ENCODE peak calls at places on chromosomes 16 and 17, in five cellular contexts. One of them, this sample, is unnamed. For H3K4me1, the result is how much of the 10 kb centered on the place peaks cover.

GRCh38 chr17:4204190-4204589 is 59.6 kb downstream of the ANKFY1 start:
- DNase-seq in hepatocyte: no peak
- DNase-seq in fibroblast of lung: no peak
- DNase-seq in A549: no peak
- DNase-seq in PC-3: no peak
- DNase-seq in this sample: no peak

GRCh38 chr16:58461056-58461455 is 38.9 kb upstream of the NDRG4 start:
- DNase-seq in hepatocyte: no peak
- DNase-seq in fibroblast of lung: no peak
- DNase-seq in A549: no peak
- DNase-seq in PC-3: peak
- DNase-seq in this sample: no peak

GRCh38 chr17:48132375-48132774 is 24.8 kb downstream of the SNX11 start:
- DNase-seq in hepatocyte: no peak
- DNase-seq in fibroblast of lung: no peak
- DNase-seq in A549: no peak
- DNase-seq in PC-3: no peak
- DNase-seq in this sample: no peak

GRCh38 chr17:79160980-79161621 is 86.5 kb downstream of the ENGASE start:
- DNase-seq in hepatocyte: no peak
- DNase-seq in fibroblast of lung: no peak
- DNase-seq in A549: no peak
- DNase-seq in PC-3: peak
- DNase-seq in this sample: peak

GRCh38 chr17:50899005-50899460 is 32.9 kb upstream of the TOB1 start:
- DNase-seq in hepatocyte: no peak
- DNase-seq in fibroblast of lung: no peak
- DNase-seq in A549: no peak
- DNase-seq in PC-3: no peak
- DNase-seq in this sample: no peak

GRCh38 chr17:50198026-50198669 is 3.3 kb downstream of the COL1A1 start:
- DNase-seq in hepatocyte: peak
- DNase-seq in fibroblast of lung: peak
- DNase-seq in A549: peak
- DNase-seq in PC-3: peak
- DNase-seq in this sample: peak

GRCh38 chr17:79005063-79005861 is 4.3 kb downstream of the CANT1 start:
- DNase-seq in hepatocyte: peak
- DNase-seq in fibroblast of lung: no peak
- DNase-seq in A549: no peak
- DNase-seq in PC-3: peak
- DNase-seq in this sample: no peak

GRCh38 chr16:11056090-11056988 is 112.0 kb downstream of the CLEC16A start:
- DNase-seq in hepatocyte: no peak
- DNase-seq in fibroblast of lung: peak
- DNase-seq in A549: no peak
- DNase-seq in PC-3: no peak
- DNase-seq in this sample: no peak

GRCh38 chr17:3944485-3945388 is 19.5 kb downstream of the ATP2A3 start:
- DNase-seq in hepatocyte: peak
- DNase-seq in fibroblast of lung: peak
- DNase-seq in A549: peak
- DNase-seq in PC-3: no peak
- DNase-seq in this sample: peak

GRCh38 chr16:1078579-1079021 is 6.1 kb downstream of the SSTR5 start:
- DNase-seq in hepatocyte: peak
- DNase-seq in fibroblast of lung: peak
- DNase-seq in A549: peak
- DNase-seq in PC-3: peak
- DNase-seq in this sample: no peak

GRCh38 chr17:4950075-4950756 is 703 bp upstream of the ENO3 start:
- DNase-seq in hepatocyte: peak
- DNase-seq in fibroblast of lung: no peak
- DNase-seq in A549: peak
- DNase-seq in PC-3: peak
- DNase-seq in this sample: no peak

GRCh38 chr17:14918540-14918939 is 346.6 kb downstream of the PMP22 start:
- DNase-seq in hepatocyte: no peak
- DNase-seq in fibroblast of lung: peak
- DNase-seq in A549: peak
- DNase-seq in PC-3: no peak
- DNase-seq in this sample: no peak

GRCh38 chr17:27247071-27247957 is 46.6 kb upstream of the WSB1 start:
- DNase-seq in hepatocyte: peak
- DNase-seq in fibroblast of lung: peak
- DNase-seq in A549: peak
- DNase-seq in PC-3: peak
- DNase-seq in this sample: no peak

GRCh38 chr17:56325561-56325960 is 172.3 kb downstream of the ANKFN1 start:
- DNase-seq in hepatocyte: no peak
- DNase-seq in fibroblast of lung: no peak
- DNase-seq in A549: no peak
- DNase-seq in PC-3: no peak
- DNase-seq in this sample: no peak

GRCh38 chr17:82441686-82442487 is 8.7 kb downstream of the CYBC1 start:
- DNase-seq in hepatocyte: no peak
- DNase-seq in fibroblast of lung: no peak
- DNase-seq in A549: no peak
- DNase-seq in PC-3: no peak
- DNase-seq in this sample: no peak

GRCh38 chr16:24540575-24541240 is 1.3 kb downstream of the RBBP6 start:
- DNase-seq in hepatocyte: peak
- DNase-seq in fibroblast of lung: no peak
- DNase-seq in A549: peak
- DNase-seq in PC-3: peak
- DNase-seq in this sample: no peak

GRCh38 chr17:31415640-31416502 is 24.4 kb downstream of the RAB11FIP4 start:
- DNase-seq in hepatocyte: no peak
- DNase-seq in fibroblast of lung: no peak
- DNase-seq in A549: no peak
- DNase-seq in PC-3: no peak
- DNase-seq in this sample: no peak

GRCh38 chr17:27547301-27547683 is 83.7 kb upstream of the LGALS9 start:
- DNase-seq in hepatocyte: no peak
- DNase-seq in fibroblast of lung: no peak
- DNase-seq in A549: no peak
- DNase-seq in PC-3: no peak
- DNase-seq in this sample: no peak

GRCh38 chr17:70564006-70564620 is 394.8 kb downstream of the KCNJ2 start:
- DNase-seq in hepatocyte: no peak
- DNase-seq in fibroblast of lung: peak
- DNase-seq in A549: no peak
- DNase-seq in PC-3: no peak
- DNase-seq in this sample: no peak

GRCh38 chr17:19979917-19980770 is 2.5 kb upstream of the AKAP10 start:
- DNase-seq in hepatocyte: peak
- DNase-seq in fibroblast of lung: no peak
- DNase-seq in A549: no peak
- DNase-seq in PC-3: no peak
- DNase-seq in this sample: no peak

GRCh38 chr17:41592601-41593305 is 6.1 kb upstream of the KRT14 start:
- DNase-seq in hepatocyte: no peak
- DNase-seq in fibroblast of lung: no peak
- DNase-seq in A549: no peak
- DNase-seq in PC-3: no peak
- DNase-seq in this sample: no peak

DNA sequence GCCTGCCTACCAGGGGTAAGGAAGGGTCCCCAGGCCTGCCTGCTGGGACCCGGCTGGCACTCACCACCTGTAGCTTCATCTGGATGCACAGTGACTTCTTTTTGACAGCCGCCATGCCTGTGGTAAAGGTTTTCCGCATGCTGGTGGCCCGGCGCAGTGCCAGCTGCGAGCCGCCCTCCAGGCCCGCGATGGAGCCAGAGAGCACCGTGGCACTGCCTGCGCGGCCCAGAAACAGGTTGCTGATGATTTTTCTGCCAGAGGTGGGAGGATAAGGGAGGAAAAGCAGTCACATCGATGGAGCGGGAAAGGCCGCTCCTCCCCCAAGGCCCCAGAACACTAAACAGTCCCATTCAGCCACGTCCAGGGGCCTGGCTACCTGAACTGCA is 67.4 kb downstream of the PIPOX start:
- DNase-seq in hepatocyte: no peak
- DNase-seq in fibroblast of lung: no peak
- DNase-seq in A549: no peak
- DNase-seq in PC-3: no peak
- DNase-seq in this sample: no peak
- H3K4me1 ChIP-seq in hepatocyte: under half
- H3K4me1 ChIP-seq in fibroblast of lung: under half
- H3K4me1 ChIP-seq in A549: under half
- H3K4me1 ChIP-seq in PC-3: under half
- H3K4me1 ChIP-seq in this sample: under half

GRCh38 chr17:2212328-2212981 is 91.1 kb downstream of the SMG6 start:
- DNase-seq in hepatocyte: no peak
- DNase-seq in fibroblast of lung: peak
- DNase-seq in A549: no peak
- DNase-seq in PC-3: peak
- DNase-seq in this sample: no peak

GRCh38 chr17:2215616-2216364 is 87.8 kb downstream of the SMG6 start:
- DNase-seq in hepatocyte: peak
- DNase-seq in fibroblast of lung: peak
- DNase-seq in A549: no peak
- DNase-seq in PC-3: no peak
- DNase-seq in this sample: peak

GRCh38 chr17:2214887-2215615 is 88.5 kb downstream of the SMG6 start:
- DNase-seq in hepatocyte: no peak
- DNase-seq in fibroblast of lung: peak
- DNase-seq in A549: no peak
- DNase-seq in PC-3: no peak
- DNase-seq in this sample: peak

GRCh38 chr17:2213291-2213960 is 90.2 kb downstream of the SMG6 start:
- DNase-seq in hepatocyte: no peak
- DNase-seq in fibroblast of lung: peak
- DNase-seq in A549: no peak
- DNase-seq in PC-3: no peak
- DNase-seq in this sample: no peak

DNA sequence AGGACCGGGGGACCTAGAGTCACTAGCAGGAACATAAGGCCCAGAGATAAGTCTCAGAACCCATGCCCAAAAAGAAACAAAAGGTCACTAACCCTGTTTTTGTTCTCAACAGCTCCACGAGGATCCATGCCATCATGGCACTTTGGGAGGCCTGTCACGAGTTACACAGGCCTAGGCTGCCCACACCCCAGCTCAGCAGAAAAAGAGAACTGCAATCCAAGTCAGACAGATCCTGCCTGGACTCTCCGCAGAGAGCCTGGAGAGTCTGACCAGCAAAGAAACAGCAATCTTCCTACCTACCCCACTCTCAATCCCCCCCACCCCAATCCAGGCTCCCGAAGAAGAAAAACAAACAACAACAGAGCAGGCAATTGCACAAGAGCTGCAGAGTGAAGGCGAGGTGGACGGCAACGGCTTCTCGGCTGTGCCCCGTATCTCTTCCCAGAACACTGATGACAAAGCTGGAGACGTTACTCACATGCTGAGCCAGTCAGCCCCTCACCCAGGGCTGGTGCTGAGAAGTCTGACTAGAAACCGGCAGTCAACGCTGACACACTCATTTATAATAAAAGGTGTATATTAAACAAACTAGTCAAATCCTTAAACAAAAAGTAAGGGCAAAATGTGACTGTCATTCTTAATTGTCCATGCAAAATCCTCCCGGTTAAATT is 89.4 kb downstream of the SMG6 start:
- DNase-seq in hepatocyte: peak
- DNase-seq in fibroblast of lung: peak
- DNase-seq in A549: no peak
- DNase-seq in PC-3: no peak
- DNase-seq in this sample: no peak
- H3K27ac ChIP-seq in hepatocyte: peak
- H3K27ac ChIP-seq in fibroblast of lung: peak
- H3K27ac ChIP-seq in A549: no peak
- H3K27ac ChIP-seq in PC-3: no peak
- H3K27ac ChIP-seq in this sample: peak

DNA sequence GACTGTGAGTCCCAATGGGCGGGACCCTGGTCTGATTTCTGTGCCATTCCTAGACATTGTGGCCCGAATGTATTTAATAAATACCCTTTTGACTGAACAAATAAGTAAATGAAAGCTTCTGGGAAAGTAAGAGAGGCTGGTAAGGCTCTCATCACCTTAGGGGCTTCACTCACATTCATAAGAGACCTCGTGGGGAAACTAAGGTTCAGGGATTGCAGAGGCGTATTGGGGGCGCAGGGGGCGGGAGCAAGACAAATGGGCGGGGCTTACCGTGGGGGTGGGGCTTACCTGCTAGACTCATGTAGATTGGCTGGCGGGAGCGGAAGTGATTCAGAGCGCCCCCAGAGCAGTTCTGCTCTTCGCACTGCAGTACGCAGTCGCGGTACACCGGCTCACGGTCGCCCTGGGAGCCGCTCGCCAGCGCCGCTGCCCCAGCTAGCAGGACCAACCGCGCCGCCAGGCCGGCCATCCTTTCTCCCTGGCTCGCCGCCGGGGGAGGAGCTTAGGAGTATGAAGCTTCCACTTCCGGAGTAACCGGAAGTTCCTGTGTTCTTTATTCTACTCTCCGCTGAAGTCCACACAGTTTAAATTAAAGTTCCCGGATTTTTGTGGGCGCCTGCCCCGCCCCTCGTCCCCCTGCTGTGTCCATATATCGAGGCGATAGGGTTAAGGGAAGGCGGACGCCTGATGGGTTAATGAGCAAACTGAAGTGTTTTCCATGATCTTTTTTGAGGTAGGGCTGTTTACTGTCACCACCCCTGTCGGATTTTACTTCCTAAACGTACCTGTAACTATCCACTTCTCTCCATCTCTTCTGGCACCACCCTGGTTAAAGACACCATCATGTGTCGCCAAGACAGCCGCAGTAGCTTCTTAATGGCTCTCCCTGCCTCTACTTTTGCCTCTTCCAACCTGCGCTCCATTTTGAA is at the start of gene PGAP3:
- DNase-seq in hepatocyte: peak
- DNase-seq in fibroblast of lung: peak
- DNase-seq in A549: peak
- DNase-seq in PC-3: peak
- DNase-seq in this sample: peak
- TF ChIP-seq CTCF in hepatocyte: no peak
- TF ChIP-seq CTCF in fibroblast of lung: no peak
- TF ChIP-seq CTCF in A549: peak
- TF ChIP-seq CTCF in PC-3: no peak
- TF ChIP-seq CTCF in this sample: no peak

DNA sequence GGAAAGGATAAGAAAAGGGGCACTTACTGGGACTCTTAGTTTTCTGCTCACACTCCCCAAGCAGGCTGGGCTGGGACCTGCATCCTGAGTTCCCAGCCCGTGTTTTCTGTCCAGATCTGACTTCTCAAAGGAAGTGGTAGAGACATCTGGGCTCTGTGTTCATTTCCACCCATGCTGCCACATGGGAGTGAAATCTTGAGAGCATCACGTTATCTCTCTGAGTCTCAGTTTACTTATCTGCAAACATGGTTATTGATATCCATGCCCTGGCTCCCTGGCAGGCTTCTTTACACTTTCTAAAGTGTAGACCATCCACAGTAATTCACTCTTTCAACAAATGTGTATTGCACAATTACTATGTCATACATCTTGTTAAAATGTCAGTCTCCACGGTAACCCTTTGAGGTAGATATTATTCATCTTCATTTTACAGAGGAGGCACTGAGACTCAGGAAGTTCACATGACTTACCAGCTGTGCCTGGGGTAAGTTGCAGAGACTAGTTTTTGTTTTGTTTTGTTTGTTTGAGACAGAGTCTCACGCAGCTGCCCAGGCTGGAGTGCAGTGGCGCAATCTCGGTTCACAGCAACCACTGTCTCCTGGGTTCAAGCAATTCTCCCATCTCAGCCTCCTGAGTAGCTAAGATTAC is 3.4 kb downstream of the ZNF688 start:
- DNase-seq in hepatocyte: peak
- DNase-seq in fibroblast of lung: peak
- DNase-seq in A549: peak
- DNase-seq in PC-3: peak
- DNase-seq in this sample: no peak
- H3K4me1 ChIP-seq in hepatocyte: under half
- H3K4me1 ChIP-seq in fibroblast of lung: under half
- H3K4me1 ChIP-seq in A549: under half
- H3K4me1 ChIP-seq in PC-3: under half
- H3K4me1 ChIP-seq in this sample: under half